ENCODE peak calls at places on chromosomes 5 and 9, in seven cellular contexts. C is mammary epithelial cell, Z is A549, M is GM23248, O is colonic mucosa, R is heart left ventricle, S is sigmoid colon. E is an unnamed sample. For H3K4me1, the result is how much of the 10 kb centered on the place peaks cover.

GRCh38 chr9:76365028-76365427 is 29.2 kb downstream of the RFK start:
- DNase-seq in Z (peak), O (no peak), S (no peak), R (no peak), M (peak), C (peak), E (no peak)

GRCh38 chr5:88824892-88825781 is 57.8 kb downstream of the MEF2C start:
- DNase-seq in M (peak), Z (no peak), C (no peak), R (no peak), O (no peak), S (no peak), E (no peak)

GRCh38 chr9:132978451-132979087 is at the start of gene GFI1B:
- DNase-seq in S (no peak), C (no peak), O (no peak), R (no peak), Z (no peak), M (no peak), E (no peak)

GRCh38 chr9:131635285-131635684 is 90.0 kb downstream of the PRRT1B start:
- DNase-seq in O (peak), R (peak), S (peak), C (peak), M (peak), Z (peak), E (peak)

GRCh38 chr9:134744542-134745295 is 103.1 kb downstream of the COL5A1 start:
- DNase-seq in S (no peak), C (no peak), O (no peak), M (no peak), R (no peak), Z (no peak), E (no peak)

GRCh38 chr5:944992-945685 is 52.5 kb downstream of the TRIP13 start:
- DNase-seq in M (no peak), Z (no peak), C (no peak), O (no peak), S (no peak), R (no peak), E (no peak)

GRCh38 chr5:34044950-34045525 is 2.0 kb upstream of the C1QTNF3 start:
- DNase-seq in Z (no peak), S (no peak), O (no peak), R (no peak), C (no peak), M (peak), E (no peak)

GRCh38 chr5:96876292-96876850 is at the start of gene ERAP2:
- DNase-seq in Z (peak), R (no peak), C (peak), S (no peak), M (peak), O (peak), E (no peak)

GRCh38 chr5:130141689-130142320 is 237.5 kb downstream of the CHSY3 start:
- DNase-seq in C (peak), R (no peak), Z (peak), S (no peak), M (peak), O (no peak), E (no peak)

GRCh38 chr9:96619109-96619435 is 571 bp downstream of the CDC14B start:
- DNase-seq in Z (no peak), C (no peak), S (peak), R (no peak), M (no peak), O (no peak), E (no peak)

GRCh38 chr5:159764283-159764927 is 151.9 kb upstream of the ADRA1B start:
- DNase-seq in Z (no peak), R (peak), M (peak), S (no peak), O (no peak), C (no peak), E (no peak)

GRCh38 chr5:36300181-36300926 is 1.3 kb downstream of the RANBP3L start:
- DNase-seq in Z (no peak), O (no peak), R (no peak), M (peak), S (no peak), C (no peak), E (no peak)

DNA sequence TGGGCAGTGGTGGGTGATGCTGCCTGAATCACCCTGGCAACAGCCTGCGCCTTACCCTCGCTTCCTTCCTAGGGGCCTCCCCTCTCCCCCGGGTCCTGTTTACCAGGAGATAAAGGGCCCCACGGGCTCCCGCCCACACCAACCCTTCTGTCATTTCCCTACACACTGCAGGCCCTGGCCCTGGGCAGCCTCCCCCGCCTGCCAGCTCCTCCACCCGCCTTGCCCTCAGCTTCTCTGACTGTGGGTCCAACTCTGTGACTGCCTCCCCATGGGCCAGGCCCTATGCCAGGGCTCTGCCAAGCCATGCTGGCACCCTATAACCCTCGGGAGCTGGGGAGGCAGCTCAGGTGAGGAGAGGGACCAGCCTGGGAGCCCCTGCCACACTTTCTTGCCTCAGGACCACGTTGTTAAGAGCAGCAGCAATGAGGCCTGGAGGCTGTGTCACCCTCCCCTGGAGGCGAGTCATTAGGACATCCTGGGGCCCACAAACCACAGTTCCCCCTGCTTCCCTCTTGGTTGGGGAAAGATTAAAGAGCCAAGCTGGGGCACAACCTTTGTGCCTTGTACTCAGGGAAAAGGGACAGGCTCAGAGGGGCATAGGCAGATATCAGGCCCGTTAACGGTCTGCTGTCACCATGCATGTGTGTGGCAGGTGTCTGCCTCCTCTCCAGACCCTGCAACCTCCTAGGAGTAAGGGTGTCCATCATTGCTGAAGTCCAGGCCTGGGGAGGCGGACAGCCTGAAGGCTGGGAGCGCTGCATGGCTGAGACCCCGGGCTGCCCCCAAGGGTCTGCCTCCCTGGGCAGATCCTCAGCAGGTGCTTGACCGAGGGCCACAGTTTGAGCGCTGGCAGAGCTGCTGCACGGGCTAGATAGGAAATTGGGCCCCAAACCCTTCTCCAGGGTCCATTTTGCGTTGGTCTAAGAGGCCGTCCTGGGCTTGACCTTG is 2.7 kb downstream of the MGAT4B start:
- DNase-seq in S (peak), Z (no peak), R (no peak), O (peak), M (peak), C (peak), E (no peak)
- H3K4me3 ChIP-seq in S (no peak), Z (no peak), R (no peak), O (peak), M (peak), C (no peak), E (no peak)

DNA sequence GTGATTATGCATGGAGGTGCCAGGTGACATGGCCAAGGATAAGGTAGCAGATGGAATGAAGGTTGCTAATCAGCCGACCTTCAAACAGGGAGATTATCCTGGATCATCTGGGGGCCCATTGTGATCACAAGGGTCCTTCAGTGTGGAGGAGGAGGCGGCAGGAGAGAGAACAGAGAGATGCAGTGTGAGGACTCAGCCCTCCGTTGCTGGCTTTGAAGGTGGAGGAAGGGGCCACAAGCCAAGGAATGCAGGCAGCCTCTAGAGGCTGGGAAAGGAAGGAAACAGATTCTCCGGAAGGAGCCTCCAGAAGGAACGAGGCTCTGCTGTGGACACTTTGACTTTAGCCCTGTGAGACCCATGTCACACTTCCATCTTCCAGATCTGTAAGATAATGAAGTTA is 27.4 kb upstream of the EEIG1 start:
- DNase-seq in C (no peak), O (no peak), Z (no peak), S (no peak), R (no peak), M (no peak), E (no peak)
- H3K4me1 ChIP-seq in C (under half), O (under half), Z (under half), S (under half), R (under half), M (under half), E (under half)

GRCh38 chr9:5577225-5577624 is 51.7 kb upstream of the RIC1 start:
- DNase-seq in O (no peak), R (no peak), S (no peak), Z (no peak), M (no peak), C (no peak), E (no peak)

GRCh38 chr9:5578018-5578697 is 50.7 kb upstream of the RIC1 start:
- DNase-seq in C (no peak), R (no peak), S (no peak), M (peak), Z (no peak), O (no peak), E (no peak)

GRCh38 chr9:5580650-5581049 is 48.3 kb upstream of the RIC1 start:
- DNase-seq in C (no peak), S (no peak), R (no peak), O (no peak), Z (no peak), M (no peak), E (no peak)

GRCh38 chr9:5579881-5580280 is 49.0 kb upstream of the RIC1 start:
- DNase-seq in S (no peak), C (no peak), R (no peak), O (no peak), M (peak), Z (no peak), E (no peak)

GRCh38 chr9:5578698-5579085 is 50.2 kb upstream of the RIC1 start:
- DNase-seq in M (no peak), Z (no peak), R (no peak), O (no peak), C (peak), S (no peak), E (no peak)
- H3K4me3 ChIP-seq in M (no peak), Z (no peak), R (no peak), O (no peak), C (no peak), S (no peak), E (no peak)

GRCh38 chr5:8956659-8957058 is 589.2 kb downstream of the SEMA5A start:
- DNase-seq in M (no peak), R (no peak), S (no peak), O (no peak), Z (no peak), C (no peak), E (no peak)

GRCh38 chr5:8954801-8955200 is 591.1 kb downstream of the SEMA5A start:
- DNase-seq in R (no peak), S (no peak), C (no peak), Z (no peak), M (peak), O (no peak), E (no peak)

GRCh38 chr5:8953016-8953415 is 592.9 kb downstream of the SEMA5A start:
- DNase-seq in M (no peak), C (no peak), S (no peak), Z (no peak), O (no peak), R (no peak), E (no peak)

GRCh38 chr5:8952147-8952546 is 593.7 kb downstream of the SEMA5A start:
- DNase-seq in M (no peak), R (no peak), C (no peak), O (no peak), Z (no peak), S (no peak), E (no peak)

GRCh38 chr5:8953911-8954310 is 592.0 kb downstream of the SEMA5A start:
- DNase-seq in S (no peak), O (no peak), Z (no peak), R (no peak), M (no peak), C (no peak), E (no peak)
- H3K4me1 ChIP-seq in S (under half), O (under half), Z (under half), R (under half), M (under half), C (under half), E (under half)

DNA sequence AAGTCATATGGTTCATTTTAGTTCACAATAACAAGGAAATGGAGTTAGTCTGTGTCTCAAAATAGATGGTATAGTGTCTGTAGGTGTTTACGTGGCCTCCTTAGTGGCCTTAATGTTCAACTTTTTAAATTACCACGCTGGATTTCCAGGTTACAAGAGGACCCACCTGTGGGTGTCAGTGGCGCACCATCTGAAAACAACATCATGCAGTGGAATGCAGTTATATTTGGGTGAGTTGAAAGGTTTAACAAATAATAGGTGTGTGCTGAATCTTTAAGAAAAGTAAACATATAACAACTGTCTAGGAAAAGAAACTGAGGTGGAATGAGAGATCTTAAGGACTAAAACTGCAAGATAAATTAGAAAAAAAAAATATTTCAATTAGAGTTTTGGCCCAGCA is 2.9 kb downstream of the UBE2B start:
- DNase-seq in Z (peak), O (no peak), S (no peak), R (no peak), M (no peak), C (no peak), E (peak)
- H3K4me3 ChIP-seq in Z (no peak), O (no peak), S (no peak), R (no peak), M (peak), C (no peak), E (no peak)

E was measured in naive thymus-derived CD4-positive, alpha-beta T cell.